ENCODE peak calls at places on chromosomes 1 and 21, in nine cellular contexts. One of them, this sample, is unnamed. For H3K4me1, the result is how much of the 10 kb centered on the place peaks cover.

GRCh38 chr1:175920401-175920800 is 177.0 kb upstream of the TNR start:
- DNase-seq in fibroblast of lung: no peak
- DNase-seq in cardiac muscle cell: no peak
- DNase-seq in IMR-90: peak
- DNase-seq in left lung: no peak
- DNase-seq in left ventricle myocardium inferior: no peak
- DNase-seq in PC-3: no peak
- DNase-seq in Peyer's patch: no peak
- DNase-seq in A673: no peak
- DNase-seq in this sample: no peak

GRCh38 chr1:183583466-183583865 is 6.8 kb downstream of the NCF2 start:
- DNase-seq in fibroblast of lung: no peak
- DNase-seq in cardiac muscle cell: peak
- DNase-seq in IMR-90: peak
- DNase-seq in left lung: peak
- DNase-seq in left ventricle myocardium inferior: no peak
- DNase-seq in PC-3: no peak
- DNase-seq in Peyer's patch: no peak
- DNase-seq in A673: no peak
- DNase-seq in this sample: no peak

GRCh38 chr1:19661721-19662228 is 2.9 kb upstream of the HTR6 start:
- DNase-seq in fibroblast of lung: peak
- DNase-seq in cardiac muscle cell: peak
- DNase-seq in IMR-90: peak
- DNase-seq in left lung: no peak
- DNase-seq in left ventricle myocardium inferior: no peak
- DNase-seq in PC-3: peak
- DNase-seq in Peyer's patch: no peak
- DNase-seq in A673: peak
- DNase-seq in this sample: peak

GRCh38 chr1:39683591-39684312 is 7.5 kb downstream of the HPCAL4 start:
- DNase-seq in fibroblast of lung: no peak
- DNase-seq in cardiac muscle cell: peak
- DNase-seq in IMR-90: no peak
- DNase-seq in left lung: peak
- DNase-seq in left ventricle myocardium inferior: peak
- DNase-seq in PC-3: no peak
- DNase-seq in Peyer's patch: no peak
- DNase-seq in A673: no peak
- DNase-seq in this sample: peak

GRCh38 chr1:229514578-229515275 is 6.6 kb upstream of the NUP133 start:
- DNase-seq in fibroblast of lung: peak
- DNase-seq in cardiac muscle cell: peak
- DNase-seq in IMR-90: peak
- DNase-seq in left lung: no peak
- DNase-seq in left ventricle myocardium inferior: peak
- DNase-seq in PC-3: peak
- DNase-seq in Peyer's patch: peak
- DNase-seq in A673: peak
- DNase-seq in this sample: peak

GRCh38 chr1:43981636-43982035 is 2.6 kb downstream of the B4GALT2 start:
- DNase-seq in fibroblast of lung: no peak
- DNase-seq in cardiac muscle cell: no peak
- DNase-seq in IMR-90: no peak
- DNase-seq in left lung: peak
- DNase-seq in left ventricle myocardium inferior: no peak
- DNase-seq in PC-3: no peak
- DNase-seq in Peyer's patch: no peak
- DNase-seq in A673: no peak
- DNase-seq in this sample: no peak

GRCh38 chr1:41045740-41046139 is 24.2 kb upstream of the SLFNL1 start:
- DNase-seq in fibroblast of lung: peak
- DNase-seq in cardiac muscle cell: peak
- DNase-seq in IMR-90: peak
- DNase-seq in left lung: no peak
- DNase-seq in left ventricle myocardium inferior: no peak
- DNase-seq in PC-3: peak
- DNase-seq in Peyer's patch: no peak
- DNase-seq in A673: peak
- DNase-seq in this sample: no peak

GRCh38 chr1:40385437-40386310 is 12.1 kb downstream of the SMAP2 start:
- DNase-seq in fibroblast of lung: no peak
- DNase-seq in cardiac muscle cell: peak
- DNase-seq in IMR-90: no peak
- DNase-seq in left lung: no peak
- DNase-seq in left ventricle myocardium inferior: no peak
- DNase-seq in PC-3: no peak
- DNase-seq in Peyer's patch: peak
- DNase-seq in A673: peak
- DNase-seq in this sample: no peak

GRCh38 chr1:47752048-47752451 is 245.1 kb downstream of the TRABD2B start:
- DNase-seq in fibroblast of lung: no peak
- DNase-seq in cardiac muscle cell: peak
- DNase-seq in IMR-90: peak
- DNase-seq in left lung: no peak
- DNase-seq in left ventricle myocardium inferior: no peak
- DNase-seq in PC-3: no peak
- DNase-seq in Peyer's patch: no peak
- DNase-seq in A673: no peak
- DNase-seq in this sample: no peak

GRCh38 chr1:80509965-80510522 is 1290.7 kb upstream of the ADGRL2 start:
- DNase-seq in fibroblast of lung: no peak
- DNase-seq in cardiac muscle cell: no peak
- DNase-seq in IMR-90: no peak
- DNase-seq in left lung: no peak
- DNase-seq in left ventricle myocardium inferior: no peak
- DNase-seq in PC-3: peak
- DNase-seq in Peyer's patch: no peak
- DNase-seq in A673: no peak
- DNase-seq in this sample: no peak

GRCh38 chr1:164651378-164651951 is 92.5 kb downstream of the PBX1 start:
- DNase-seq in fibroblast of lung: peak
- DNase-seq in cardiac muscle cell: no peak
- DNase-seq in IMR-90: peak
- DNase-seq in left lung: no peak
- DNase-seq in left ventricle myocardium inferior: no peak
- DNase-seq in PC-3: no peak
- DNase-seq in Peyer's patch: peak
- DNase-seq in A673: no peak
- DNase-seq in this sample: no peak

GRCh38 chr1:204096931-204097330 is 24.0 kb downstream of the SOX13 start:
- DNase-seq in fibroblast of lung: no peak
- DNase-seq in cardiac muscle cell: no peak
- DNase-seq in IMR-90: no peak
- DNase-seq in left lung: no peak
- DNase-seq in left ventricle myocardium inferior: no peak
- DNase-seq in PC-3: no peak
- DNase-seq in Peyer's patch: no peak
- DNase-seq in A673: no peak
- DNase-seq in this sample: no peak

GRCh38 chr1:27348861-27349783 is 7.3 kb downstream of the SYTL1 start:
- DNase-seq in fibroblast of lung: peak
- DNase-seq in cardiac muscle cell: peak
- DNase-seq in IMR-90: no peak
- DNase-seq in left lung: peak
- DNase-seq in left ventricle myocardium inferior: no peak
- DNase-seq in PC-3: peak
- DNase-seq in Peyer's patch: peak
- DNase-seq in A673: peak
- DNase-seq in this sample: peak

GRCh38 chr1:29245261-29245660 is 8.9 kb downstream of the PTPRU start:
- DNase-seq in fibroblast of lung: no peak
- DNase-seq in cardiac muscle cell: no peak
- DNase-seq in IMR-90: no peak
- DNase-seq in left lung: no peak
- DNase-seq in left ventricle myocardium inferior: no peak
- DNase-seq in PC-3: no peak
- DNase-seq in Peyer's patch: no peak
- DNase-seq in A673: no peak
- DNase-seq in this sample: no peak

GRCh38 chr1:58659516-58659915 is 40.3 kb downstream of the MYSM1 start:
- DNase-seq in fibroblast of lung: no peak
- DNase-seq in cardiac muscle cell: no peak
- DNase-seq in IMR-90: no peak
- DNase-seq in left lung: no peak
- DNase-seq in left ventricle myocardium inferior: no peak
- DNase-seq in PC-3: no peak
- DNase-seq in Peyer's patch: no peak
- DNase-seq in A673: no peak
- DNase-seq in this sample: no peak

GRCh38 chr1:160830321-160831153 is 32.1 kb downstream of the CD244 start:
- DNase-seq in fibroblast of lung: peak
- DNase-seq in cardiac muscle cell: peak
- DNase-seq in IMR-90: peak
- DNase-seq in left lung: peak
- DNase-seq in left ventricle myocardium inferior: no peak
- DNase-seq in PC-3: peak
- DNase-seq in Peyer's patch: peak
- DNase-seq in A673: peak
- DNase-seq in this sample: peak
- TF ChIP-seq CTCF in fibroblast of lung: peak
- TF ChIP-seq CTCF in cardiac muscle cell: peak
- TF ChIP-seq CTCF in IMR-90: peak
- TF ChIP-seq CTCF in left lung: peak
- TF ChIP-seq CTCF in left ventricle myocardium inferior: peak
- TF ChIP-seq CTCF in PC-3: peak
- TF ChIP-seq CTCF in Peyer's patch: peak
- TF ChIP-seq CTCF in A673: peak
- TF ChIP-seq CTCF in this sample: peak

GRCh38 chr21:41864311-41865001 is 14.7 kb downstream of the PRDM15 start:
- DNase-seq in fibroblast of lung: no peak
- DNase-seq in cardiac muscle cell: no peak
- DNase-seq in IMR-90: no peak
- DNase-seq in left lung: no peak
- DNase-seq in left ventricle myocardium inferior: no peak
- DNase-seq in PC-3: no peak
- DNase-seq in Peyer's patch: peak
- DNase-seq in A673: no peak
- DNase-seq in this sample: no peak
- H3K4me1 ChIP-seq in fibroblast of lung: under half
- H3K4me1 ChIP-seq in cardiac muscle cell: under half
- H3K4me1 ChIP-seq in IMR-90: under half
- H3K4me1 ChIP-seq in left lung: under half
- H3K4me1 ChIP-seq in left ventricle myocardium inferior: under half
- H3K4me1 ChIP-seq in PC-3: under half
- H3K4me1 ChIP-seq in Peyer's patch: under half
- H3K4me1 ChIP-seq in A673: under half
- H3K4me1 ChIP-seq in this sample: under half

GRCh38 chr1:172640146-172640545 is 18.8 kb upstream of the FASLG start:
- DNase-seq in fibroblast of lung: peak
- DNase-seq in cardiac muscle cell: no peak
- DNase-seq in IMR-90: peak
- DNase-seq in left lung: no peak
- DNase-seq in left ventricle myocardium inferior: no peak
- DNase-seq in PC-3: peak
- DNase-seq in Peyer's patch: no peak
- DNase-seq in A673: no peak
- DNase-seq in this sample: no peak

GRCh38 chr1:172637522-172637921 is 21.4 kb upstream of the FASLG start:
- DNase-seq in fibroblast of lung: peak
- DNase-seq in cardiac muscle cell: peak
- DNase-seq in IMR-90: peak
- DNase-seq in left lung: no peak
- DNase-seq in left ventricle myocardium inferior: no peak
- DNase-seq in PC-3: peak
- DNase-seq in Peyer's patch: no peak
- DNase-seq in A673: peak
- DNase-seq in this sample: no peak

GRCh38 chr1:172641492-172641891 is 17.4 kb upstream of the FASLG start:
- DNase-seq in fibroblast of lung: no peak
- DNase-seq in cardiac muscle cell: no peak
- DNase-seq in IMR-90: no peak
- DNase-seq in left lung: no peak
- DNase-seq in left ventricle myocardium inferior: no peak
- DNase-seq in PC-3: no peak
- DNase-seq in Peyer's patch: no peak
- DNase-seq in A673: no peak
- DNase-seq in this sample: no peak

GRCh38 chr1:172638249-172638648 is 20.7 kb upstream of the FASLG start:
- DNase-seq in fibroblast of lung: no peak
- DNase-seq in cardiac muscle cell: no peak
- DNase-seq in IMR-90: no peak
- DNase-seq in left lung: no peak
- DNase-seq in left ventricle myocardium inferior: no peak
- DNase-seq in PC-3: peak
- DNase-seq in Peyer's patch: no peak
- DNase-seq in A673: no peak
- DNase-seq in this sample: no peak

GRCh38 chr1:172638885-172639831 is 19.7 kb upstream of the FASLG start:
- DNase-seq in fibroblast of lung: peak
- DNase-seq in cardiac muscle cell: peak
- DNase-seq in IMR-90: peak
- DNase-seq in left lung: no peak
- DNase-seq in left ventricle myocardium inferior: no peak
- DNase-seq in PC-3: peak
- DNase-seq in Peyer's patch: peak
- DNase-seq in A673: no peak
- DNase-seq in this sample: peak
- H3K4me3 ChIP-seq in fibroblast of lung: no peak
- H3K4me3 ChIP-seq in cardiac muscle cell: no peak
- H3K4me3 ChIP-seq in IMR-90: no peak
- H3K4me3 ChIP-seq in left lung: no peak
- H3K4me3 ChIP-seq in left ventricle myocardium inferior: no peak
- H3K4me3 ChIP-seq in PC-3: peak
- H3K4me3 ChIP-seq in Peyer's patch: no peak
- H3K4me3 ChIP-seq in A673: no peak
- H3K4me3 ChIP-seq in this sample: no peak

GRCh38 chr1:46411601-46412341 is 17.7 kb downstream of the FAAH start:
- DNase-seq in fibroblast of lung: no peak
- DNase-seq in cardiac muscle cell: no peak
- DNase-seq in IMR-90: no peak
- DNase-seq in left lung: no peak
- DNase-seq in left ventricle myocardium inferior: no peak
- DNase-seq in PC-3: no peak
- DNase-seq in Peyer's patch: no peak
- DNase-seq in A673: no peak
- DNase-seq in this sample: peak
- TF ChIP-seq CTCF in fibroblast of lung: no peak
- TF ChIP-seq CTCF in cardiac muscle cell: peak
- TF ChIP-seq CTCF in IMR-90: peak
- TF ChIP-seq CTCF in left lung: no peak
- TF ChIP-seq CTCF in left ventricle myocardium inferior: peak
- TF ChIP-seq CTCF in PC-3: peak
- TF ChIP-seq CTCF in Peyer's patch: no peak
- TF ChIP-seq CTCF in A673: peak
- TF ChIP-seq CTCF in this sample: peak

GRCh38 chr1:32962248-32962896 is 2.2 kb downstream of the RNF19B start:
- DNase-seq in fibroblast of lung: no peak
- DNase-seq in cardiac muscle cell: no peak
- DNase-seq in IMR-90: peak
- DNase-seq in left lung: no peak
- DNase-seq in left ventricle myocardium inferior: no peak
- DNase-seq in PC-3: no peak
- DNase-seq in Peyer's patch: no peak
- DNase-seq in A673: no peak
- DNase-seq in this sample: no peak
- H3K4me1 ChIP-seq in fibroblast of lung: under half
- H3K4me1 ChIP-seq in cardiac muscle cell: under half
- H3K4me1 ChIP-seq in IMR-90: under half
- H3K4me1 ChIP-seq in left lung: half or more
- H3K4me1 ChIP-seq in left ventricle myocardium inferior: under half
- H3K4me1 ChIP-seq in PC-3: under half
- H3K4me1 ChIP-seq in Peyer's patch: under half
- H3K4me1 ChIP-seq in A673: under half
- H3K4me1 ChIP-seq in this sample: under half

This sample was measured in CD8-positive, alpha-beta T cell.